ENCODE peak calls at places on chromosomes 11 and 22, in four cellular contexts. One of them, this sample, is unnamed.

GRCh38 chr11:43765194-43765593 is 84.7 kb downstream of the HSD17B12 start:
- DNase-seq in NCI-H2171: no peak
- DNase-seq in A172: no peak
- DNase-seq in NCI-H2227 treated with DMSO at 0.1 percent for 48 hours: no peak
- DNase-seq in this sample: no peak

GRCh38 chr22:45867118-45867905 is 109.7 kb downstream of the WNT7B start:
- DNase-seq in NCI-H2171: no peak
- DNase-seq in A172: no peak
- DNase-seq in NCI-H2227 treated with DMSO at 0.1 percent for 48 hours: no peak
- DNase-seq in this sample: no peak

GRCh38 chr22:23119492-23120414 is 22.0 kb downstream of the RSPH14 start:
- DNase-seq in NCI-H2171: no peak
- DNase-seq in A172: no peak
- DNase-seq in NCI-H2227 treated with DMSO at 0.1 percent for 48 hours: no peak
- DNase-seq in this sample: no peak

GRCh38 chr11:119842731-119843130 is 113.7 kb upstream of the NECTIN1 start:
- DNase-seq in NCI-H2171: no peak
- DNase-seq in A172: no peak
- DNase-seq in NCI-H2227 treated with DMSO at 0.1 percent for 48 hours: no peak
- DNase-seq in this sample: no peak

GRCh38 chr22:36409911-36410756 is 22.4 kb upstream of the MYH9 start:
- DNase-seq in NCI-H2171: peak; percentile 99
- DNase-seq in A172: no peak
- DNase-seq in NCI-H2227 treated with DMSO at 0.1 percent for 48 hours: peak; percentile 77
- DNase-seq in this sample: peak; percentile 80

GRCh38 chr22:46064966-46065666 is 85.2 kb upstream of the PPARA start:
- DNase-seq in NCI-H2171: no peak
- DNase-seq in A172: peak; percentile 8
- DNase-seq in NCI-H2227 treated with DMSO at 0.1 percent for 48 hours: no peak
- DNase-seq in this sample: peak; percentile 60

GRCh38 chr11:130979386-130979972 is 63.2 kb upstream of the SNX19 start:
- DNase-seq in NCI-H2171: no peak
- DNase-seq in A172: no peak
- DNase-seq in NCI-H2227 treated with DMSO at 0.1 percent for 48 hours: no peak
- DNase-seq in this sample: peak; percentile 55

GRCh38 chr11:104549019-104549418 is 349.2 kb downstream of the CASP12 start:
- DNase-seq in NCI-H2171: no peak
- DNase-seq in A172: no peak
- DNase-seq in NCI-H2227 treated with DMSO at 0.1 percent for 48 hours: no peak
- DNase-seq in this sample: no peak

GRCh38 chr22:47166446-47167016 is 404.1 kb downstream of the TBC1D22A start:
- DNase-seq in NCI-H2171: no peak
- DNase-seq in A172: no peak
- DNase-seq in NCI-H2227 treated with DMSO at 0.1 percent for 48 hours: no peak
- DNase-seq in this sample: no peak

GRCh38 chr22:44354288-44354687 is 41.5 kb upstream of the SHISAL1 start:
- DNase-seq in NCI-H2171: no peak
- DNase-seq in A172: no peak
- DNase-seq in NCI-H2227 treated with DMSO at 0.1 percent for 48 hours: no peak
- DNase-seq in this sample: no peak

GRCh38 chr11:88098289-88098688 is 77.0 kb downstream of the RAB38 start:
- DNase-seq in NCI-H2171: no peak
- DNase-seq in A172: no peak
- DNase-seq in NCI-H2227 treated with DMSO at 0.1 percent for 48 hours: no peak
- DNase-seq in this sample: no peak

GRCh38 chr11:65298131-65298535 is 16.5 kb upstream of the CDC42EP2 start:
- DNase-seq in NCI-H2171: no peak
- DNase-seq in A172: no peak
- DNase-seq in NCI-H2227 treated with DMSO at 0.1 percent for 48 hours: no peak
- DNase-seq in this sample: no peak

GRCh38 chr11:74470526-74470925 is 3.2 kb upstream of the KCNE3 start:
- DNase-seq in NCI-H2171: peak; percentile 79
- DNase-seq in A172: no peak
- DNase-seq in NCI-H2227 treated with DMSO at 0.1 percent for 48 hours: no peak
- DNase-seq in this sample: no peak

GRCh38 chr11:26704249-26704648 is 17.6 kb downstream of the SLC5A12 start:
- DNase-seq in NCI-H2171: no peak
- DNase-seq in A172: peak; percentile 16
- DNase-seq in NCI-H2227 treated with DMSO at 0.1 percent for 48 hours: no peak
- DNase-seq in this sample: no peak

GRCh38 chr11:65109231-65110198 is 2.2 kb upstream of the TM7SF2 start:
- DNase-seq in NCI-H2171: no peak
- DNase-seq in A172: no peak
- DNase-seq in NCI-H2227 treated with DMSO at 0.1 percent for 48 hours: no peak
- DNase-seq in this sample: no peak

GRCh38 chr11:34263462-34264186 is 94.2 kb downstream of the ABTB2 start:
- DNase-seq in NCI-H2171: peak; percentile 46
- DNase-seq in A172: peak; percentile 94
- DNase-seq in NCI-H2227 treated with DMSO at 0.1 percent for 48 hours: no peak
- DNase-seq in this sample: peak; percentile 87

GRCh38 chr11:94449437-94449836 is 44.2 kb downstream of the MRE11 start:
- DNase-seq in NCI-H2171: no peak
- DNase-seq in A172: peak; percentile 7
- DNase-seq in NCI-H2227 treated with DMSO at 0.1 percent for 48 hours: no peak
- DNase-seq in this sample: no peak

GRCh38 chr11:27083782-27084181 is 43.2 kb downstream of the BBOX1 start:
- DNase-seq in NCI-H2171: no peak
- DNase-seq in A172: no peak
- DNase-seq in NCI-H2227 treated with DMSO at 0.1 percent for 48 hours: no peak
- DNase-seq in this sample: no peak

GRCh38 chr22:48277868-48278581 is 1515.6 kb downstream of the TBC1D22A start:
- DNase-seq in NCI-H2171: no peak
- DNase-seq in A172: no peak
- DNase-seq in NCI-H2227 treated with DMSO at 0.1 percent for 48 hours: no peak
- DNase-seq in this sample: no peak

GRCh38 chr11:122430490-122430889 is 225.0 kb upstream of the UBASH3B start:
- DNase-seq in NCI-H2171: no peak
- DNase-seq in A172: no peak
- DNase-seq in NCI-H2227 treated with DMSO at 0.1 percent for 48 hours: no peak
- DNase-seq in this sample: no peak

GRCh38 chr11:25927391-25927790 is 404.5 kb upstream of the ANO3 start:
- DNase-seq in NCI-H2171: no peak
- DNase-seq in A172: no peak
- DNase-seq in NCI-H2227 treated with DMSO at 0.1 percent for 48 hours: no peak
- DNase-seq in this sample: no peak

GRCh38 chr11:64935634-64936081 is at the start of gene GPHA2:
- DNase-seq in NCI-H2171: peak; percentile 79
- DNase-seq in A172: no peak
- DNase-seq in NCI-H2227 treated with DMSO at 0.1 percent for 48 hours: no peak
- DNase-seq in this sample: peak; percentile 63

GRCh38 chr22:31680764-31681624 is 19.0 kb upstream of the PISD start:
- DNase-seq in NCI-H2171: no peak
- DNase-seq in A172: peak; percentile 57
- DNase-seq in NCI-H2227 treated with DMSO at 0.1 percent for 48 hours: no peak
- DNase-seq in this sample: no peak

GRCh38 chr11:6468712-6469495 is 4.8 kb downstream of the TRIM3 start:
- DNase-seq in NCI-H2171: no peak
- DNase-seq in A172: peak; percentile 73
- DNase-seq in NCI-H2227 treated with DMSO at 0.1 percent for 48 hours: peak; percentile 97
- DNase-seq in this sample: peak; percentile 94

GRCh38 chr11:16226245-16226644 is 130.1 kb downstream of the SOX6 start:
- DNase-seq in NCI-H2171: no peak
- DNase-seq in A172: no peak
- DNase-seq in NCI-H2227 treated with DMSO at 0.1 percent for 48 hours: no peak
- DNase-seq in this sample: peak; percentile 61

GRCh38 chr22:25375683-25376082 is 156.2 kb downstream of the CRYBB2 start:
- DNase-seq in NCI-H2171: no peak
- DNase-seq in A172: no peak
- DNase-seq in NCI-H2227 treated with DMSO at 0.1 percent for 48 hours: no peak
- DNase-seq in this sample: no peak

GRCh38 chr11:59144579-59145345 is 2.1 kb downstream of the FAM111A start:
- DNase-seq in NCI-H2171: no peak
- DNase-seq in A172: peak; percentile 90
- DNase-seq in NCI-H2227 treated with DMSO at 0.1 percent for 48 hours: peak; percentile 90
- DNase-seq in this sample: peak; percentile 97

GRCh38 chr11:75855191-75855590 is 40.2 kb downstream of the UVRAG start:
- DNase-seq in NCI-H2171: no peak
- DNase-seq in A172: no peak
- DNase-seq in NCI-H2227 treated with DMSO at 0.1 percent for 48 hours: no peak
- DNase-seq in this sample: no peak

GRCh38 chr11:3920148-3920852 is 64.8 kb downstream of the STIM1 start:
- DNase-seq in NCI-H2171: peak; percentile 10
- DNase-seq in A172: peak; percentile 78
- DNase-seq in NCI-H2227 treated with DMSO at 0.1 percent for 48 hours: peak; percentile 88
- DNase-seq in this sample: no peak

GRCh38 chr11:115078461-115079438 is 400.4 kb downstream of the NXPE2 start:
- DNase-seq in NCI-H2171: peak; percentile 57
- DNase-seq in A172: no peak
- DNase-seq in NCI-H2227 treated with DMSO at 0.1 percent for 48 hours: no peak
- DNase-seq in this sample: no peak

GRCh38 chr22:20520093-20520511 is 12.7 kb downstream of the MED15 start:
- DNase-seq in NCI-H2171: no peak
- DNase-seq in A172: peak; percentile 59
- DNase-seq in NCI-H2227 treated with DMSO at 0.1 percent for 48 hours: no peak
- DNase-seq in this sample: no peak

GRCh38 chr11:64126796-64127195 is 39.1 kb downstream of the MACROD1 start:
- DNase-seq in NCI-H2171: no peak
- DNase-seq in A172: no peak
- DNase-seq in NCI-H2227 treated with DMSO at 0.1 percent for 48 hours: no peak
- DNase-seq in this sample: no peak

GRCh38 chr11:126415128-126415527 is 59.6 kb downstream of the ST3GAL4 start:
- DNase-seq in NCI-H2171: no peak
- DNase-seq in A172: no peak
- DNase-seq in NCI-H2227 treated with DMSO at 0.1 percent for 48 hours: no peak
- DNase-seq in this sample: no peak

GRCh38 chr22:27799334-27800249 is 2.0 kb downstream of the MN1 start:
- DNase-seq in NCI-H2171: no peak
- DNase-seq in A172: no peak
- DNase-seq in NCI-H2227 treated with DMSO at 0.1 percent for 48 hours: no peak
- DNase-seq in this sample: peak; percentile 28

GRCh38 chr22:42066133-42066761 is 4.4 kb downstream of the NAGA start:
- DNase-seq in NCI-H2171: no peak
- DNase-seq in A172: no peak
- DNase-seq in NCI-H2227 treated with DMSO at 0.1 percent for 48 hours: no peak
- DNase-seq in this sample: no peak

GRCh38 chr22:26646158-26646557 is 11.2 kb upstream of the MIAT start:
- DNase-seq in NCI-H2171: no peak
- DNase-seq in A172: no peak
- DNase-seq in NCI-H2227 treated with DMSO at 0.1 percent for 48 hours: no peak
- DNase-seq in this sample: no peak

GRCh38 chr11:45108070-45109064 is 38.1 kb upstream of the PRDM11 start:
- DNase-seq in NCI-H2171: no peak
- DNase-seq in A172: no peak
- DNase-seq in NCI-H2227 treated with DMSO at 0.1 percent for 48 hours: no peak
- DNase-seq in this sample: no peak

GRCh38 chr11:112113539-112114457 is 27.1 kb downstream of the SDHD start:
- DNase-seq in NCI-H2171: peak; percentile 48
- DNase-seq in A172: peak; percentile 69
- DNase-seq in NCI-H2227 treated with DMSO at 0.1 percent for 48 hours: peak; percentile 22
- DNase-seq in this sample: peak; percentile 79

GRCh38 chr22:50329236-50329635 is 2.4 kb upstream of the DENND6B start:
- DNase-seq in NCI-H2171: no peak
- DNase-seq in A172: peak; percentile 32
- DNase-seq in NCI-H2227 treated with DMSO at 0.1 percent for 48 hours: no peak
- DNase-seq in this sample: no peak

This sample was measured in T47D.